ENCODE peak calls at places on chromosomes 3 and 15, in ten cellular contexts. O is NCI-H2081; X is NCI-H1436 treated with DMSO at 0.1 percent for 48 hours; A is KBM-7; K is activated T-cell treated with anti-CD3 and anti-CD28 coated beads, Interleukin-2, amount 50 U/mL, for 72 hours; R is heart right ventricle; J is SW480; G is neuronal stem cell; V is CD14-positive monocyte; N is dermis microvascular lymphatic vessel endothelial cell. W is an unnamed sample.

GRCh38 chr3:33060609-33061337 is 36.2 kb downstream of the GLB1 start:
- DNase-seq in N (no peak), J (no peak), X (no peak), A (no peak), K (peak; percentile 83), G (no peak), V (no peak), O (no peak), R (no peak), W (no peak)

GRCh38 chr15:88621789-88622604 is 857 bp downstream of the AEN start:
- DNase-seq in G (no peak), A (peak; percentile 87), K (peak; percentile 61), V (no peak), O (no peak), X (no peak), J (peak; percentile 76), R (no peak), N (peak; percentile 69), W (peak; percentile 81)

GRCh38 chr3:113552851-113553250 is 20.5 kb downstream of the SIDT1 start:
- DNase-seq in V (no peak), N (no peak), X (no peak), J (no peak), A (peak; percentile 49), G (no peak), O (no peak), R (no peak), K (no peak), W (peak; percentile 27)

GRCh38 chr3:4303187-4304123 is at the start of gene SETMAR:
- DNase-seq in J (peak; percentile 76), A (peak; percentile 78), N (peak; percentile 83), K (peak; percentile 86), R (peak; percentile 92), G (peak; percentile 79), O (peak; percentile 48), X (peak; percentile 18), V (peak; percentile 76), W (peak; percentile 89)

GRCh38 chr15:88708256-88709054 is 69.6 kb downstream of the ISG20 start:
- DNase-seq in G (no peak), J (no peak), V (no peak), X (no peak), K (no peak), N (peak; percentile 3), A (peak; percentile 71), R (no peak), O (no peak), W (no peak)

GRCh38 chr15:68431792-68432401 is at the start of gene ITGA11:
- DNase-seq in G (peak; percentile 52), J (peak; percentile 28), A (peak; percentile 31), N (peak; percentile 79), O (peak; percentile 69), X (no peak), K (no peak), R (peak; percentile 60), V (peak; percentile 44), W (peak; percentile 28)

GRCh38 chr3:48564022-48564421 is 441 bp upstream of the UCN2 start:
- DNase-seq in N (peak; percentile 89), X (no peak), O (no peak), G (no peak), R (no peak), A (no peak), J (peak; percentile 93), K (peak; percentile 68), V (peak; percentile 99), W (no peak)

GRCh38 chr3:169659858-169660614 is 3.5 kb downstream of the MECOM start:
- DNase-seq in G (peak; percentile 12), O (no peak), A (peak; percentile 19), K (no peak), N (no peak), V (no peak), R (peak; percentile 16), X (no peak), J (no peak), W (no peak)

GRCh38 chr3:98778383-98778782 is 15.2 kb downstream of the ST3GAL6 start:
- DNase-seq in O (no peak), J (no peak), K (peak; percentile 18), A (peak; percentile 28), R (no peak), X (no peak), V (peak; percentile 78), G (no peak), N (peak; percentile 41), W (no peak)

GRCh38 chr3:24493951-24494615 is 567 bp downstream of the THRB start:
- DNase-seq in G (peak; percentile 18), O (no peak), A (no peak), R (peak; percentile 81), K (no peak), V (peak; percentile 52), N (peak; percentile 5), X (no peak), J (no peak), W (no peak)

GRCh38 chr15:83973816-83974215 is 261.8 kb upstream of the GOLGA6L4 start:
- DNase-seq in V (no peak), O (no peak), G (no peak), R (no peak), X (no peak), J (peak; percentile 8), A (peak; percentile 46), N (peak; percentile 14), K (peak; percentile 11), W (peak; percentile 53)

GRCh38 chr3:177367783-177368182 is 170.5 kb upstream of the TBL1XR1 start:
- DNase-seq in X (no peak), R (no peak), K (no peak), V (no peak), O (no peak), N (no peak), J (no peak), A (no peak), G (no peak), W (no peak)